ENCODE peak calls at places on chromosome 1, in four cellular contexts. J is heart right ventricle, D is psoas muscle, O is bronchial epithelial cell. E is an unnamed sample.

GRCh38 chr1:221576268-221576667 is 165.6 kb downstream of the DUSP10 start:
- DNase-seq in O (peak), J (no peak), D (no peak), E (no peak)

GRCh38 chr1:8203056-8203455 is 114.9 kb upstream of the SLC45A1 start:
- DNase-seq in D (no peak), O (no peak), J (no peak), E (no peak)

GRCh38 chr1:69221492-69221990 is 346.2 kb upstream of the LRRC7 start:
- DNase-seq in J (no peak), D (no peak), O (no peak), E (no peak)

GRCh38 chr1:67053535-67053784 is 488 bp downstream of the SLC35D1 start:
- DNase-seq in J (peak), D (peak), O (no peak), E (peak)

GRCh38 chr1:240122639-240123604 is 31.2 kb downstream of the FMN2 start:
- DNase-seq in J (no peak), O (no peak), D (no peak), E (no peak)

GRCh38 chr1:36085126-36085525 is 1.2 kb downstream of the TEKT2 start:
- DNase-seq in D (no peak), O (no peak), J (no peak), E (no peak)

GRCh38 chr1:2269922-2270259 is 41.8 kb downstream of the SKI start:
- DNase-seq in J (no peak), D (peak), O (no peak), E (no peak)

GRCh38 chr1:164638506-164639202 is 79.7 kb downstream of the PBX1 start:
- DNase-seq in D (no peak), J (peak), O (no peak), E (no peak)

GRCh38 chr1:235415008-235415904 is 48.0 kb downstream of the TBCE start:
- DNase-seq in D (peak), J (peak), O (peak), E (peak)

GRCh38 chr1:57474097-57474750 is 50.4 kb upstream of the DAB1 start:
- DNase-seq in O (peak), J (no peak), D (no peak), E (no peak)

GRCh38 chr1:182046763-182047162 is 14.7 kb downstream of the ZNF648 start:
- DNase-seq in J (no peak), D (no peak), O (no peak), E (no peak)

GRCh38 chr1:112359961-112360767 is 35.9 kb upstream of the CTTNBP2NL start:
- DNase-seq in J (peak), D (peak), O (peak), E (peak)

GRCh38 chr1:43274125-43274803 is 4.5 kb downstream of the TMEM125 start:
- DNase-seq in J (peak), D (no peak), O (peak), E (no peak)

GRCh38 chr1:229091721-229092136 is 179.2 kb upstream of the RAB4A start:
- DNase-seq in O (no peak), D (no peak), J (no peak), E (no peak)

GRCh38 chr1:71785470-71785869 is 496.9 kb downstream of the NEGR1 start:
- DNase-seq in O (no peak), D (no peak), J (no peak), E (no peak)

GRCh38 chr1:54237656-54238055 is 37.7 kb downstream of the MRPL37 start:
- DNase-seq in J (no peak), O (no peak), D (no peak), E (no peak)

GRCh38 chr1:13828454-13829151 is 128.6 kb downstream of the PRDM2 start:
- DNase-seq in J (no peak), D (no peak), O (peak), E (peak)

GRCh38 chr1:21939650-21940374 is 2.7 kb upstream of the HSPG2 start:
- DNase-seq in O (peak), D (peak), J (peak), E (peak)

GRCh38 chr1:22024485-22025367 is 23.3 kb downstream of the CELA3A start:
- DNase-seq in D (peak), J (peak), O (peak), E (peak)

GRCh38 chr1:28172690-28173150 is 3.8 kb downstream of the PTAFR start:
- DNase-seq in O (no peak), D (no peak), J (no peak), E (peak)

GRCh38 chr1:30242722-30243465 is 480.5 kb downstream of the MATN1 start:
- DNase-seq in O (no peak), D (no peak), J (no peak), E (no peak)

GRCh38 chr1:227787513-227788278 is 27.8 kb upstream of the PRSS38 start:
- DNase-seq in J (peak), O (peak), D (peak), E (peak)

GRCh38 chr1:231183875-231184590 is 22.2 kb downstream of the TRIM67 start:
- DNase-seq in D (no peak), J (no peak), O (no peak), E (no peak)

GRCh38 chr1:75575837-75576236 is 35.1 kb downstream of the SLC44A5 start:
- DNase-seq in O (no peak), J (no peak), D (no peak), E (no peak)

GRCh38 chr1:181002582-181003172 is 20.0 kb downstream of the STX6 start:
- DNase-seq in O (no peak), D (no peak), J (no peak), E (no peak)

GRCh38 chr1:183580281-183580682 is 10.0 kb downstream of the NCF2 start:
- DNase-seq in J (peak), O (peak), D (no peak), E (no peak)

GRCh38 chr1:90198616-90199015 is 203.7 kb downstream of the ZNF326 start:
- DNase-seq in D (no peak), J (no peak), O (peak), E (no peak)

GRCh38 chr1:242178924-242179708 is 180.2 kb upstream of the MAP1LC3C start:
- DNase-seq in D (no peak), J (no peak), O (no peak), E (no peak)

GRCh38 chr1:200150721-200151120 is 123.2 kb downstream of the NR5A2 start:
- DNase-seq in D (no peak), O (peak), J (no peak), E (no peak)

GRCh38 chr1:223647249-223647648 is 18.3 kb downstream of the CAPN8 start:
- DNase-seq in O (no peak), D (no peak), J (no peak), E (no peak)

GRCh38 chr1:113363935-113364334 is 26.4 kb upstream of the MAGI3 start:
- DNase-seq in D (no peak), O (no peak), J (no peak), E (no peak)

GRCh38 chr1:178945763-178946266 is 74.9 kb upstream of the ANGPTL1 start:
- DNase-seq in J (no peak), D (no peak), O (no peak), E (no peak)

GRCh38 chr1:108007531-108007930 is 42.6 kb upstream of the VAV3 start:
- DNase-seq in J (no peak), D (no peak), O (peak), E (no peak)

GRCh38 chr1:246897302-246897701 is 34.4 kb downstream of the AHCTF1 start:
- DNase-seq in J (no peak), D (no peak), O (no peak), E (no peak)

GRCh38 chr1:44802306-44803061 is 2.3 kb downstream of the PLK3 start:
- DNase-seq in J (no peak), O (no peak), D (no peak), E (peak)

GRCh38 chr1:98321191-98321590 is 340.3 kb upstream of the SNX7 start:
- DNase-seq in O (peak), J (no peak), D (no peak), E (no peak)

GRCh38 chr1:98322966-98323365 is 338.6 kb upstream of the SNX7 start:
- DNase-seq in D (no peak), J (no peak), O (peak), E (no peak)

GRCh38 chr1:98325646-98326441 is 335.7 kb upstream of the SNX7 start:
- DNase-seq in D (peak), J (peak), O (peak), E (peak)

GRCh38 chr1:98323906-98324358 is 337.6 kb upstream of the SNX7 start:
- DNase-seq in D (no peak), O (peak), J (peak), E (peak)

GRCh38 chr1:98323396-98323795 is 338.1 kb upstream of the SNX7 start:
- DNase-seq in O (peak), D (no peak), J (no peak), E (no peak)
- H3K4me3 ChIP-seq in O (no peak), D (no peak), J (no peak), E (no peak)

GRCh38 chr1:171581766-171582165 is 40.3 kb upstream of the MYOCOS start:
- DNase-seq in J (no peak), O (no peak), D (no peak), E (no peak)

GRCh38 chr1:171582589-171582988 is 39.5 kb upstream of the MYOCOS start:
- DNase-seq in J (no peak), O (peak), D (no peak), E (no peak)

GRCh38 chr1:171588230-171588629 is 33.8 kb upstream of the MYOCOS start:
- DNase-seq in D (no peak), J (no peak), O (no peak), E (no peak)

GRCh38 chr1:171583581-171584194 is 38.4 kb upstream of the MYOCOS start:
- DNase-seq in J (no peak), O (peak), D (no peak), E (no peak)

DNA sequence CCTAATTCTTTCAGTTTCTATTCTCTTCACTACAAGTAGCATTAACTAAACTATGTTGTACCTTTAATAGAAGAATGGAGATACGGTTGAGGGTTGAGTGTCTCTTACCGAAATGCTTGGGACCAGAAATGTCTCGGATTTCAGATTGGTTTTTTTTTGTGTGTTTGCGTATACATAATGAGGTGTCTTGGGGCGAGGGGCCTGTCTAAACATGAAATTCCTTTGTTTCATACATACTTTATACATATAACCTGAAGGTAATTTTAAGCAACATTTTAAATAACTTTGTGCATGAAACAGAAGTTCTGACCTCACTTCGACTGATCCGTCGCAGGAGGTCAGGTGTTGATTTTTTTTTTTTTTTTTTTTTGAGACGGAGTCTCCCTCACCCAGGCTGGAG is 36.3 kb upstream of the MYOCOS start:
- DNase-seq in J (no peak), D (no peak), O (peak), E (no peak)
- H3K4me3 ChIP-seq in J (no peak), D (no peak), O (no peak), E (no peak)

DNA sequence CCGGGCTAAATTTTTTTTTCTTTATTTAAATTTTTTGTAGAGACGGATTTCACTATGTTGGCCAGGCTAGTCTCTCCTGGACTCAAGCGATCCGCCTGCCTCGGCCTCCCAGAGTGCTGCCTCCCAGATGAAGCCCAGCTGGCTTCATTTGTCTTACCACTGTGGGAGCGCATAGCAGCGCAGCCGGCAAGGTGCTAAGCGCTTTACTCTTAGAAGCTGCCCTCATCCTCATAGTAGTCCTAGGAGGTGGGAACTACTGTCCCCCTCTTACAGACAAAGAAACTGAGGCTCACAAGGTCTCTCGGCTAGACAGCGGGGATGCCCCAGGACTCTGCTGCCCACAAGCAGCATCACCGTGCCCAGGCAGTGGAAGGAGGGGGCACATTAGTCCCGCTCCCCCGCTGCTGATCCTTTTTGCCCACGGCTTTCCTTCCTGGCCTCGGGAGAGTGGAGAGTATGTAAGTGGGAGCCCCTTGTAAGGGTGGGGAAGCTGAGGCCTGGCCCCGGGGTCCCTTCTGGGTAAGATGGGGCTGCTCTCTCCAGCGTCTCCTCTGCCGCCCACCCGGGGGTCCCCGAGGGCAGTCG is 726 bp downstream of the TMEM54 start:
- DNase-seq in O (no peak), J (no peak), D (no peak), E (no peak)
- H3K4me3 ChIP-seq in O (peak), J (peak), D (peak), E (peak)

GRCh38 chr1:96541491-96541890 is 180.1 kb upstream of the PTBP2 start:
- DNase-seq in D (no peak), O (no peak), J (no peak), E (no peak)

GRCh38 chr1:96538883-96539282 is 182.7 kb upstream of the PTBP2 start:
- DNase-seq in J (peak), O (no peak), D (no peak), E (no peak)

GRCh38 chr1:96533820-96534219 is 187.8 kb upstream of the PTBP2 start:
- DNase-seq in D (no peak), J (no peak), O (no peak), E (no peak)

GRCh38 chr1:96536576-96536975 is 185.0 kb upstream of the PTBP2 start:
- DNase-seq in O (no peak), J (no peak), D (no peak), E (no peak)

GRCh38 chr1:96538001-96538649 is 183.5 kb upstream of the PTBP2 start:
- DNase-seq in O (no peak), D (no peak), J (peak), E (no peak)
- H3K4me3 ChIP-seq in O (no peak), D (no peak), J (no peak), E (no peak)

DNA sequence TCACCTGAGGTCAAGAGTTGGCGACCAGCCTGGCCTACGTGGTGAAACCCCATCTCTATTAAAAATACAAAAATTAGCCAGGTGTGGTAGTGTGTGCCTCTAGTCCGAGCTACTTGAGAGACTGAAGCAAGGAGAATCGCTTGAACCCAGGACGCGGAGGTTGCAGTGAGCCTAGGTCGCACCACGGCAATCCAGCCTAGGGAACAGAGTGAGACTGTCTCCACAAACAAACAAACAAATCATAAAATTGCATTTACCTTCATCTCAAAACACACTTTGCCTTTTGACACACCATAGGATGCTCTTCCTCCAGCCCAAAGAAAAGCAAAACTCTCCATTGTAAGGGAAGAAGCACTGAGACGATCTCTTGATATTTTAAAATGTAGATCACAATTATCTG is 4.3 kb downstream of the HNRNPU start:
- DNase-seq in D (no peak), J (no peak), O (no peak), E (no peak)
- H3K4me3 ChIP-seq in D (peak), J (peak), O (no peak), E (peak)

DNA sequence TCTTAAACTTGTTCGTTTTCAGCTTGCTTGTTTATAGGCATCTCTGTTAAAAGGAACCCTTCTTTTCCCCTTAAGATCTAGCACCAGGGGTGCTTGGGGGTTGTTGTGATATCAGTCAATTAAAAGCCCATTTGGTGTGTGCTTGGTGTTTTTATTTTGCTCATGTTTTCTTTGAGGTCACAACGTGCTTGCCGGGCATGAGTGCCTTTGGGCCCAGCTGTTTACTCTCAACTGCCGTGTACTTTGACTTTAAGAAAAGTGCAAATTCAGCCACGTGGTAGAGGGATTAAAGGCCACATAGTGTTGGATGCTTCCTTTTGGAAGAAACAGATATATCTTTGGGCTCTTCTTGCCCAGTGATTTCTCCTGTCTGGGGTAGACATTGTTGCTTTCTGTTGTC is 10.5 kb downstream of the ARID1A start:
- DNase-seq in J (no peak), O (no peak), D (no peak), E (no peak)
- H3K4me3 ChIP-seq in J (no peak), O (no peak), D (peak), E (no peak)